ENCODE peak calls at places on chromosomes 16 and 17, in four cellular contexts. One of them, this sample, is unnamed.

GRCh38 chr17:32881054-32881453 is 4.1 kb upstream of the MYO1D start:
- DNase-seq in A549: no peak
- DNase-seq in psoas muscle: no peak
- DNase-seq in NB4: peak; percentile 62
- DNase-seq in this sample: no peak

GRCh38 chr17:75370288-75370687 is 35.2 kb downstream of the GRB2 start:
- DNase-seq in NB4: no peak
- DNase-seq in A549: no peak
- DNase-seq in psoas muscle: peak; percentile 41
- DNase-seq in this sample: peak; percentile 36

GRCh38 chr17:75516619-75517276 is 420 bp downstream of the TSEN54 start:
- DNase-seq in NB4: peak; percentile 60
- DNase-seq in psoas muscle: no peak
- DNase-seq in A549: peak; percentile 52
- DNase-seq in this sample: peak; percentile 54

GRCh38 chr16:16828913-16829398 is 450.0 kb downstream of the NPIPA7 start:
- DNase-seq in psoas muscle: no peak
- DNase-seq in A549: no peak
- DNase-seq in NB4: peak; percentile 52
- DNase-seq in this sample: no peak

GRCh38 chr17:75514299-75515228 is 773 bp downstream of the CASKIN2 start:
- DNase-seq in psoas muscle: no peak
- DNase-seq in A549: no peak
- DNase-seq in NB4: peak; percentile 42
- DNase-seq in this sample: no peak

GRCh38 chr16:13896543-13897182 is 23.3 kb upstream of the ERCC4 start:
- DNase-seq in psoas muscle: no peak
- DNase-seq in A549: no peak
- DNase-seq in NB4: peak; percentile 19
- DNase-seq in this sample: no peak

GRCh38 chr16:88619859-88620655 is 18.3 kb upstream of the IL17C start:
- DNase-seq in NB4: no peak
- DNase-seq in psoas muscle: no peak
- DNase-seq in A549: no peak
- DNase-seq in this sample: no peak

GRCh38 chr17:73481672-73482071 is 162.6 kb downstream of the SDK2 start:
- DNase-seq in A549: no peak
- DNase-seq in NB4: no peak
- DNase-seq in psoas muscle: no peak
- DNase-seq in this sample: no peak

GRCh38 chr17:31321971-31322370 is 549 bp upstream of the EVI2A start:
- DNase-seq in A549: no peak
- DNase-seq in NB4: no peak
- DNase-seq in psoas muscle: no peak
- DNase-seq in this sample: no peak

GRCh38 chr16:74842413-74842812 is 67.8 kb upstream of the FA2H start:
- DNase-seq in A549: no peak
- DNase-seq in psoas muscle: no peak
- DNase-seq in NB4: no peak
- DNase-seq in this sample: no peak

GRCh38 chr16:27169511-27170071 is 33.7 kb upstream of the KDM8 start:
- DNase-seq in NB4: peak; percentile 82
- DNase-seq in psoas muscle: no peak
- DNase-seq in A549: no peak
- DNase-seq in this sample: no peak

DNA sequence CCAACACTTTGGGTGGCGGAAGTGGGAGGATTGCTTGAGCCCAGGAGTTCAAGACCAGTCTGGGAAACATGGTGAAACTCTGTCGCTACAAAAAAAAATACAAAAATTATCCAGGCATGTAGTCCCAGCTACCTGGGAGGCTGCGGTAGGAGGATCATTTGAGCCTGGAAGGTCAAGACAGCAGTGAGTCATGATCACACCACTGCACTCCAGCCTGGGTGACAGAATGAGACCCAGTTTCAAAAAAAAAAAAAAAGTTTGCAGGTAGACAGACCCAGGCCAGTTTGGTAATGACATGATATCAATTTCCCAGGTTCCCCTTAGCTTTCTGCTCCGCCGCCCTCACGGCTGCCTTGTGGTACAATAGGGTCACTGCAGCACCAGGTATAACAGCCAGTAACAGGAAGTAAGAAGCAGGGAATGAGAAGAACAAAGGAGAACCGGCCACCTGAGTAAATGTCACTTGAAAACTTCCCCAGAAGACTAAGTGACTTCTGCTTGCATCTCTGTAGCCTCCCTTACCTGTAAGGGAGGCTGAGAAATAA is 201.2 kb upstream of the HSBP1 start:
- DNase-seq in psoas muscle: no peak
- DNase-seq in NB4: peak; percentile 7
- DNase-seq in A549: peak; percentile 8
- DNase-seq in this sample: no peak
- TF ChIP-seq CTCF in psoas muscle: no peak
- TF ChIP-seq CTCF in NB4: no peak
- TF ChIP-seq CTCF in A549: no peak
- TF ChIP-seq CTCF in this sample: no peak

DNA sequence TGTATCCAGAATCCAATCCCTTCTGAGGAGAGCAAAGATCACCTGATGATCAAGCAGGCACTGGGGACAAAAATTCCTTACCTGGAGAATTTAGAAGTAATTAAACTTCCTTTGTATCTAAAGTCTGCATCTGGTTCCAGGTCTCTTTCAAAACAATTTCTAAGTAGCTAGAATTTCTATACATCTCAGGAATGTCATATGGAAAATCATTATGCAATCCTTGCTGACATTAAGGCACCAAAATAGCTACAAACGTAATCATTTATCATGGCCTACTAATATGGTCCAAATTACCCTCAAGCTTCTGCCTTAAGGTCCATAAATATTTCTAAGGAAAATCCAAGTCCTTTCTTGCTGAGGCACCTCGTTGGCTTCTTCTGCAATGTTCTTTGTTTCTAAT is 32.9 kb upstream of the YPEL2 start:
- DNase-seq in NB4: no peak
- DNase-seq in psoas muscle: no peak
- DNase-seq in A549: no peak
- DNase-seq in this sample: no peak
- H3K4me3 ChIP-seq in NB4: no peak overlapping the region
- H3K4me3 ChIP-seq in psoas muscle: no peak overlapping the region
- H3K4me3 ChIP-seq in A549: no peak overlapping the region
- H3K4me3 ChIP-seq in this sample: no peak overlapping the region

DNA sequence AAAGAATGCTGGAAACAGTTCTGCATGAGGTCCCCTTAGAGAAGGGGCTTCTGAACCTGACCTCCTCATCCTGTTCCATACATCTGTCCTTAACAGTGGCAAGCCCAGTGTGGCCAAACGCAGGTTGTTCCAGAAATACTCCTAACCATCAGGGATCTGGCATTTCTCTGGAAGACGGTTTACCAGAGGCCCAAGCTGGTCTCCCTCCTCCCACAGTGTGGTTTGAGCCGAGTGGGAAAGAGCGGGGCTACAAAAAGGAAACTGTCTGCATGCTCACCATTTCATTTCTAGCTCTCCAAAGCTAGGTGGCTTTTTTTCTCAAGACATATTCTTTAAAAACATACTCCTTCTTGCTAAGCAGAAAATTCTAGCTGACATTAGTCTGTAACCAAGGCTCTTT is 6.0 kb downstream of the MXRA7 start:
- DNase-seq in NB4: no peak
- DNase-seq in A549: no peak
- DNase-seq in psoas muscle: no peak
- DNase-seq in this sample: no peak
- TF ChIP-seq CTCF in NB4: no peak
- TF ChIP-seq CTCF in A549: no peak
- TF ChIP-seq CTCF in psoas muscle: no peak
- TF ChIP-seq CTCF in this sample: peak; percentile 4

DNA sequence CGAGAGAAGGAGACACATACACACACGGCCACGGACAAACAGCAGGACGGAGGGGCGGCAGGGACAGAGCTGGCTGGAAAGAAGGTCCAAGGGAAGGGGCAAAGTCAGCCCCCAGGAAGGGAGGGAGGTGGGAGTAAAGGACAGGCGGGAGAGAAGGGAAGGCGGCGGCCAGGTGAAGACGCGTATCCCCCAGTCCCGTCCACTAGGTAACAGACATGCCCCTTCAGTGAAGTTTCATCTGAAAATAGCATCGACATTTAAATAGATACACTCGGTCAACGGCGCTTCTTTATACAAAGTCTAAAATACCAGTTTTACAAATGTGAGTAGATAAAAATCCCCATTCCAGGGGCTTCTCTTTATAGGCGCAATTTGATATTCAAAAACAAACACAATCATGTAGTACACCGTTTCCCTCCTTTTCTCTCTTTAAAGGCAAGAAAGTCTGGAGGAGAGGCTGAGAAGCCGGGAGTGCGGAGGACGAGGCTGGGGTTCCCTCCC is 4.5 kb downstream of the CBX8 start:
- DNase-seq in A549: peak; percentile 55
- DNase-seq in NB4: no peak
- DNase-seq in psoas muscle: no peak
- DNase-seq in this sample: no peak
- H3K4me3 ChIP-seq in A549: peak overlapping the region; percentile 56
- H3K4me3 ChIP-seq in NB4: no peak overlapping the region
- H3K4me3 ChIP-seq in psoas muscle: peak overlapping the region; percentile 42
- H3K4me3 ChIP-seq in this sample: peak overlapping the region; percentile 43

GRCh38 chr16:30091474-30092372 is at the start of gene TBX6:
- DNase-seq in NB4: peak; percentile 97
- DNase-seq in psoas muscle: peak; percentile 95
- DNase-seq in A549: peak; percentile 90
- DNase-seq in this sample: peak; percentile 92
- TF ChIP-seq CTCF in NB4: peak; percentile 61
- TF ChIP-seq CTCF in psoas muscle: peak; percentile 78
- TF ChIP-seq CTCF in A549: peak; percentile 49
- TF ChIP-seq CTCF in this sample: peak; percentile 95

DNA sequence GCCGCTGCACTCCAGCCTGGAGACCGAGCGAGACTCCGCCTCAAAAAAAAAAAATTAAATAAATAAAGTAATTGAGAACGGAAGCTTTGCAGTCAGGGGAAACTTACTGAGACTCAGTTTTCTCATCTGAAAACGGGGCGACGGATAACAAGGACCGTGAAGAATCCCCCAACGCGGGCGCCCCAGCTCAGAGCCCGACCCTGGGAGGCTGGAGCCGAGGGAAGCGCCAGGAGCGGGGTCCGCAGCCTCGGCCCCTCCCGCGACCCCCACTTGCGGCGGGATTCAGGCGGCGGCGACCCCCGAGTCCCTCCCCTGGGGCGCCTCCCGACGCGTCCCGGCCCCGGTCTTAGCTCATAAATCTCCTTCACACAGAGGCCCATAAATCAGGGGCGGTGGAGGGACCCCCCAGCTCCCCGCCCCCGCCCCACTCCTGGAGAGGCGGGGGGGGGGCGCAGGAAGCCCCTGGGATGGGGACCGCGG is 10.3 kb upstream of the BHLHA9 start:
- DNase-seq in A549: no peak
- DNase-seq in NB4: no peak
- DNase-seq in psoas muscle: no peak
- DNase-seq in this sample: no peak
- H3K4me3 ChIP-seq in A549: peak overlapping the region; percentile 57
- H3K4me3 ChIP-seq in NB4: no peak overlapping the region
- H3K4me3 ChIP-seq in psoas muscle: peak overlapping the region; percentile 58
- H3K4me3 ChIP-seq in this sample: peak overlapping the region; percentile 38

GRCh38 chr16:82695806-82696205 is 69.0 kb downstream of the CDH13 start:
- DNase-seq in A549: no peak
- DNase-seq in NB4: no peak
- DNase-seq in psoas muscle: no peak
- DNase-seq in this sample: no peak
- TF ChIP-seq CTCF in A549: no peak
- TF ChIP-seq CTCF in NB4: no peak
- TF ChIP-seq CTCF in psoas muscle: no peak
- TF ChIP-seq CTCF in this sample: no peak

DNA sequence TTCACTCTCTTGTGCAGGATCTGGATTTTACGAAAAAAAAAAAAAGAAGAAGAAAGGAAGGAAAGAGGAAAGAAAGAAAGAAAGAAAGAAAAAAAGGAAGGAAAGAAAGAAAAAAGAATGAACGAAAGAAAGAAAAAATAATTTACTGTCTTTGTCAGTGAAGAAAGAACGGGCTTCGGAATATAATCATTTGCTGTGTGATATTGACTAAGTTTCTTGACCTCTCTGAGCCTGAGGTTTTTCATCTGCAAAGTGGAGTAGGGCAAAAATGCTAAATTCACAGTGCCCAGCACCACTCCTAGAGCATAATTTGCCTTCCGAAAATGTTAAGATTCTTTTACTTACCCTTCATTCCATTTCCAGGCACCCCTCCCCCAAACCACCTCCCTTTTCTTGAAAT is 333 bp upstream of the CCR10 start:
- DNase-seq in A549: no peak
- DNase-seq in psoas muscle: no peak
- DNase-seq in NB4: no peak
- DNase-seq in this sample: no peak
- H3K4me3 ChIP-seq in A549: peak overlapping the region; percentile 47
- H3K4me3 ChIP-seq in psoas muscle: peak overlapping the region; percentile 64
- H3K4me3 ChIP-seq in NB4: peak overlapping the region; percentile 40
- H3K4me3 ChIP-seq in this sample: peak overlapping the region; percentile 38